ENCODE peak calls at places on chromosomes 12 and 14, in four cellular contexts. O is vagina, E is H1, V is HCT116. J is an unnamed sample.

GRCh38 chr12:96297504-96297903 is 102.7 kb downstream of the CDK17 start:
- DNase-seq in O (no peak), E (no peak), V (no peak), J (no peak)

GRCh38 chr14:75985618-75986438 is at the start of gene IFT43:
- DNase-seq in E (peak; percentile 95), O (no peak), V (peak; percentile 60), J (peak; percentile 74)

GRCh38 chr12:123859035-123859434 is 96.9 kb downstream of the DNAH10 start:
- DNase-seq in O (no peak), V (no peak), E (peak; percentile 56), J (no peak)

GRCh38 chr14:69625299-69626131 is 14.1 kb downstream of the SUSD6 start:
- DNase-seq in E (no peak), O (no peak), V (no peak), J (peak; percentile 47)

GRCh38 chr12:39713552-39713951 is 93.9 kb upstream of the ABCD2 start:
- DNase-seq in V (no peak), O (no peak), E (no peak), J (no peak)

GRCh38 chr12:12704593-12705230 is 8.7 kb upstream of the GPR19 start:
- DNase-seq in V (peak; percentile 84), O (no peak), E (no peak), J (no peak)

GRCh38 chr12:42617622-42618021 is 28.1 kb upstream of the PRICKLE1 start:
- DNase-seq in E (no peak), O (no peak), V (peak; percentile 22), J (no peak)

GRCh38 chr12:38269897-38270296 is 46.7 kb upstream of the ALG10B start:
- DNase-seq in V (no peak), O (no peak), E (no peak), J (no peak)

GRCh38 chr14:90381999-90382451 is 14.8 kb upstream of the CALM1 start:
- DNase-seq in V (no peak), O (no peak), E (peak; percentile 60), J (no peak)

GRCh38 chr12:53200458-53201169 is 6.4 kb downstream of the ITGB7 start:
- DNase-seq in V (no peak), O (no peak), E (no peak), J (no peak)
- TF ChIP-seq POLR2A in V (no peak), O (no peak), E (no peak), J (no peak)

GRCh38 chr12:57452937-57453509 is 2.1 kb upstream of the INHBE start:
- DNase-seq in O (no peak), V (no peak), E (peak; percentile 94), J (no peak)
- TF ChIP-seq POLR2AphosphoS5 in O (no peak), V (no peak), E (no peak), J (no peak)

GRCh38 chr12:94832780-94833760 is 170.4 kb downstream of the NDUFA12 start:
- DNase-seq in E (peak; percentile 58), O (no peak), V (no peak), J (no peak)
- TF ChIP-seq POLR2A in E (no peak), O (no peak), V (no peak), J (no peak)

GRCh38 chr12:19646599-19646998 is 207.3 kb downstream of the AEBP2 start:
- DNase-seq in V (no peak), O (no peak), E (no peak), J (no peak)

GRCh38 chr12:19645823-19646222 is 206.5 kb downstream of the AEBP2 start:
- DNase-seq in V (no peak), E (no peak), O (no peak), J (no peak)

GRCh38 chr12:19641235-19642080 is 202.2 kb downstream of the AEBP2 start:
- DNase-seq in V (no peak), E (no peak), O (no peak), J (no peak)

GRCh38 chr12:19642305-19642704 is 203.0 kb downstream of the AEBP2 start:
- DNase-seq in V (no peak), E (no peak), O (no peak), J (no peak)

GRCh38 chr12:19643635-19644034 is 204.3 kb downstream of the AEBP2 start:
- DNase-seq in O (no peak), E (no peak), V (peak; percentile 39), J (no peak)
- TF ChIP-seq POLR2AphosphoS5 in O (no peak), E (no peak), V (no peak), J (no peak)

GRCh38 chr14:74652541-74652940 is 40.5 kb upstream of the LTBP2 start:
- DNase-seq in O (no peak), E (no peak), V (no peak), J (no peak)

GRCh38 chr14:74655597-74656389 is 43.8 kb upstream of the LTBP2 start:
- DNase-seq in O (no peak), V (no peak), E (no peak), J (no peak)

GRCh38 chr14:74653386-74654138 is 41.5 kb upstream of the LTBP2 start:
- DNase-seq in O (no peak), E (no peak), V (no peak), J (no peak)

GRCh38 chr14:74656964-74657363 is 44.9 kb upstream of the LTBP2 start:
- DNase-seq in E (no peak), O (no peak), V (no peak), J (no peak)

GRCh38 chr14:74654931-74655330 is 42.9 kb upstream of the LTBP2 start:
- DNase-seq in O (no peak), V (no peak), E (no peak), J (no peak)
- TF ChIP-seq POLR2A in O (no peak), V (no peak), E (no peak), J (no peak)